ENCODE peak calls at places on chromosome 5, in seven cellular contexts. W is SK-N-SH, U is HCT116, F is K562, Z is H1, I is HepG2, Q is GM12878. X is an unnamed sample.

GRCh38 chr5:116068028-116068632 is 16.7 kb upstream of the COMMD10 start:
- DNase-seq in U (peak), F (peak), Z (no peak), I (peak), W (peak), Q (no peak), X (peak)

GRCh38 chr5:10838038-10838437 is 77.0 kb upstream of the DAP start:
- DNase-seq in I (peak), W (no peak), U (no peak), Z (no peak), F (peak), Q (no peak), X (no peak)

GRCh38 chr5:72199681-72200080 is 92.4 kb downstream of the MAP1B start:
- DNase-seq in F (no peak), U (no peak), I (no peak), Q (no peak), Z (no peak), W (no peak), X (no peak)

GRCh38 chr5:44334622-44335021 is 54.6 kb downstream of the FGF10 start:
- DNase-seq in F (no peak), Q (no peak), U (no peak), W (no peak), I (no peak), Z (no peak), X (no peak)

GRCh38 chr5:35954175-35954574 is 15.8 kb upstream of the CAPSL start:
- DNase-seq in Q (no peak), I (no peak), U (no peak), Z (no peak), F (no peak), W (no peak), X (no peak)

GRCh38 chr5:6482735-6483134 is 34.1 kb downstream of the UBE2QL1 start:
- DNase-seq in I (no peak), Q (no peak), U (no peak), Z (no peak), W (no peak), F (no peak), X (no peak)

GRCh38 chr5:67416986-67417385 is 220.4 kb upstream of the CD180 start:
- DNase-seq in Q (no peak), I (no peak), U (no peak), Z (no peak), W (no peak), F (no peak), X (no peak)

GRCh38 chr5:125148706-125149105 is 402.3 kb upstream of the ZNF608 start:
- DNase-seq in Q (no peak), Z (no peak), W (no peak), I (no peak), F (no peak), U (no peak), X (no peak)

GRCh38 chr5:82217917-82218316 is 60.2 kb downstream of the RPS23 start:
- DNase-seq in U (no peak), I (no peak), W (no peak), Q (no peak), F (no peak), Z (no peak), X (no peak)

DNA sequence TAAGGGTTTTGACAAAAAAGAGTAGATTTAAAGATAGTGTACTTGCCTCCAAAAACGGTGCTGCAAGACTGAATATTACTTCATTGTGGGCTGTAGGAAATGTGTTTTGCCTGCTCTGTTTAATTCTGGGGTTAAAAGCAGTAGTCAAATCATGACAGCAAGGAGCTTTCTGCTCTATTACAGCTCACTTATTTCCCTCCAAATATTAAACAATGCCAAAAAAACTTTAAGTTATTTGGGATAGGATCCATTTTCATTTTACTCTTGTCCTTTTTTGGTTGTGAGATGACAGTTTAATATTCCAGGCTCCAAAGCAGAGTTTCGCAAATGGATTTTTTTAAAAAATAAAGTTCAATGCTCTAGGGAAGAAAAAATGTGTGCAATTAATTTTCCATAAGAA is 340.4 kb upstream of the RGMB start:
- DNase-seq in I (no peak), F (no peak), U (no peak), W (no peak), Q (no peak), Z (no peak), X (no peak)
- TF ChIP-seq JUND in I (no peak), F (no peak), U (no peak), W (no peak), Q (no peak), Z (no peak), X (no peak)

GRCh38 chr5:88889165-88890069 is 6.4 kb upstream of the MEF2C start:
- DNase-seq in F (no peak), I (no peak), Q (no peak), W (peak), U (no peak), Z (no peak), X (peak)
- TF ChIP-seq JUND in F (no peak), I (no peak), Q (no peak), W (no peak), U (no peak), Z (no peak), X (no peak)

GRCh38 chr5:84487963-84488362 is 103.3 kb upstream of the EDIL3 start:
- DNase-seq in F (no peak), Q (no peak), I (no peak), Z (no peak), W (no peak), U (no peak), X (no peak)
- TF ChIP-seq JUND in F (no peak), Q (no peak), I (no peak), Z (no peak), W (no peak), U (no peak), X (no peak)

GRCh38 chr5:43042626-43043399 is 2.7 kb upstream of the ANXA2R start:
- DNase-seq in I (no peak), W (peak), F (peak), U (peak), Q (peak), Z (no peak), X (no peak)
- TF ChIP-seq JUND in I (no peak), W (no peak), F (peak), U (no peak), Q (no peak), Z (no peak), X (no peak)

GRCh38 chr5:170562166-170562565 is 58.3 kb downstream of the KCNIP1 start:
- DNase-seq in U (no peak), W (no peak), I (no peak), F (no peak), Q (no peak), Z (no peak), X (no peak)
- TF ChIP-seq JUND in U (no peak), W (no peak), I (no peak), F (no peak), Q (no peak), Z (no peak), X (no peak)

DNA sequence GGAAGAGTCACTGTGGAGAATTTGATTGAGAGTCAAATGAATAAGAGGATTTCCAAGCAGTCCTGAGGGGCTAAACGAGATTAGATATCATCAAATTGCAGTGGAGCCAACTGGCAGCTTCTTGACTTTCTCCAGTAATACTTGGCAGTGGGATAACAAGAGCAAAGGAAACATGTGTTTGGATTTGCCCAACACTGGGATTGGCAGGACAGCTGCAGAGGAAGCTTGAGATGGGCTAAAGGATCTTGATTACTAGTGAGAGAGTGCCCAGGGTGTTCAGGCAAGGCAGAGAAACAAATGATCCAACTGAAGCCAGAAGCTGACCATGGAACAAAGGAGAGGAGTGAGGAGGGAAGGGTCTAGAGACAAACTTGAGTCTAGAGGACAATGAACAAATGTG is 356.0 kb upstream of the ISL1 start:
- DNase-seq in Q (no peak), W (no peak), F (no peak), Z (no peak), U (no peak), I (no peak), X (no peak)
- TF ChIP-seq JUND in Q (no peak), W (no peak), F (no peak), Z (no peak), U (no peak), I (no peak), X (no peak)